ENCODE peak calls at places on chromosomes 13 and 19, in seven cellular contexts. I is NCI-H1436; R is GOT3; D is activated CD4-positive, alpha-beta T cell treated with anti-CD3 and anti-CD28 coated beads, Interleukin-2, amount 50 U/mL, for 24 hours; F is stimulated activated CD8-positive, alpha-beta memory T cell treated with anti-CD3 and anti-CD28 coated beads, Interleukin-15, amount 100 ng/mL, for 4 hours; X is kidney epithelial cell; J is HT-29. V is an unnamed sample.

GRCh38 chr13:110575322-110576069 is 14.0 kb upstream of the RAB20 start:
- DNase-seq in F (no peak), J (no peak), I (no peak), D (no peak), X (no peak), R (no peak), V (no peak)

GRCh38 chr13:40096357-40096911 is 441.0 kb downstream of the COG6 start:
- DNase-seq in D (peak; percentile 55), F (no peak), J (no peak), X (no peak), I (peak; percentile 43), R (no peak), V (no peak)

GRCh38 chr13:85497652-85498051 is 301.6 kb downstream of the SLITRK6 start:
- DNase-seq in F (no peak), D (no peak), I (no peak), X (peak; percentile 48), J (peak; percentile 90), R (no peak), V (no peak)

GRCh38 chr19:19120308-19121156 is 17.7 kb downstream of the TMEM161A start:
- DNase-seq in X (no peak), R (no peak), D (no peak), F (no peak), J (no peak), I (peak; percentile 26), V (no peak)

GRCh38 chr13:46961719-46962118 is 64.9 kb upstream of the HTR2A start:
- DNase-seq in R (no peak), D (no peak), I (no peak), X (peak; percentile 71), F (no peak), J (peak; percentile 51), V (no peak)

GRCh38 chr13:20231839-20232555 is at the start of gene GJB6:
- DNase-seq in J (peak; percentile 46), I (no peak), X (no peak), F (no peak), D (no peak), R (no peak), V (no peak)

GRCh38 chr19:30089086-30089665 is 147.1 kb downstream of the URI1 start:
- DNase-seq in I (no peak), D (no peak), X (no peak), J (no peak), F (no peak), R (no peak), V (no peak)

GRCh38 chr13:61950828-61951227 is 535.2 kb upstream of the PCDH20 start:
- DNase-seq in X (no peak), J (no peak), F (no peak), I (no peak), D (no peak), R (no peak), V (no peak)

GRCh38 chr19:35755550-35756371 is 1.1 kb downstream of the HSPB6 start:
- DNase-seq in X (no peak), I (no peak), D (peak; percentile 31), F (no peak), R (peak; percentile 32), J (peak; percentile 74), V (no peak)

GRCh38 chr19:45175663-45176345 is 2.2 kb downstream of the TRAPPC6A start:
- DNase-seq in R (no peak), X (no peak), J (no peak), I (no peak), D (no peak), F (no peak), V (no peak)

GRCh38 chr13:75830842-75831241 is 194.7 kb downstream of the LMO7 start:
- DNase-seq in I (no peak), R (no peak), F (no peak), D (no peak), J (no peak), X (no peak), V (no peak)

GRCh38 chr13:105412171-105412570 is 1123.3 kb downstream of the EFNB2 start:
- DNase-seq in D (no peak), X (no peak), J (no peak), F (no peak), R (no peak), I (no peak), V (no peak)

GRCh38 chr13:43661321-43661720 is 125.5 kb downstream of the ENOX1 start:
- DNase-seq in J (no peak), I (no peak), F (no peak), R (no peak), D (no peak), X (no peak), V (no peak)

GRCh38 chr19:31448221-31448657 is 99.0 kb upstream of the TSHZ3 start:
- DNase-seq in X (peak; percentile 0), I (no peak), J (no peak), F (no peak), R (no peak), D (no peak), V (no peak)

GRCh38 chr13:83815598-83815997 is 66.7 kb downstream of the SLITRK1 start:
- DNase-seq in R (no peak), I (no peak), J (no peak), D (no peak), X (no peak), F (no peak), V (no peak)

GRCh38 chr13:60047943-60048342 is 115.8 kb downstream of the DIAPH3 start:
- DNase-seq in F (no peak), J (no peak), R (no peak), D (no peak), I (no peak), X (no peak), V (no peak)

GRCh38 chr13:48783181-48783630 is 129.5 kb downstream of the CYSLTR2 start:
- DNase-seq in F (no peak), D (no peak), X (no peak), I (no peak), R (peak; percentile 21), J (peak; percentile 56), V (peak; percentile 12)

GRCh38 chr19:17243854-17244617 is 1.7 kb downstream of the NR2F6 start:
- DNase-seq in X (no peak), J (peak; percentile 47), I (no peak), F (no peak), R (no peak), D (no peak), V (no peak)

GRCh38 chr13:49932868-49933267 is 3.3 kb downstream of the SPRYD7 start:
- DNase-seq in D (no peak), F (no peak), R (no peak), J (no peak), I (no peak), X (no peak), V (no peak)

GRCh38 chr19:48772503-48772953 is 17.2 kb downstream of the FGF21 start:
- DNase-seq in J (no peak), F (no peak), R (no peak), X (no peak), I (no peak), D (no peak), V (no peak)

GRCh38 chr13:83752141-83752540 is 130.1 kb downstream of the SLITRK1 start:
- DNase-seq in F (no peak), D (no peak), R (no peak), J (no peak), I (no peak), X (no peak), V (no peak)

GRCh38 chr13:44048326-44048725 is 168.6 kb downstream of the LACC1 start:
- DNase-seq in F (no peak), R (no peak), X (no peak), D (no peak), J (peak; percentile 80), I (no peak), V (no peak)

GRCh38 chr13:25114220-25114619 is 18.3 kb downstream of the PABPC3 start:
- DNase-seq in F (peak; percentile 13), I (peak; percentile 25), D (peak; percentile 55), R (peak; percentile 13), X (peak; percentile 67), J (peak; percentile 95), V (no peak)

GRCh38 chr19:55641376-55642152 is 762 bp downstream of the ZNF580 start:
- DNase-seq in I (no peak), R (no peak), J (peak; percentile 57), F (no peak), X (no peak), D (no peak), V (no peak)

GRCh38 chr13:112891477-112892401 is 77.3 kb upstream of the MCF2L start:
- DNase-seq in J (peak; percentile 20), X (no peak), R (no peak), I (peak; percentile 37), F (no peak), D (no peak), V (no peak)

GRCh38 chr13:104823071-104823470 is 1712.4 kb downstream of the EFNB2 start:
- DNase-seq in F (no peak), D (no peak), R (no peak), X (no peak), I (no peak), J (no peak), V (no peak)